ENCODE peak calls at places on chromosome 21, in ten cellular contexts. F, A, Z, K, D, B, P, L, N and X are unnamed samples.

GRCh38 chr21:31929548-31929947 is 56.7 kb downstream of the HUNK start:
- DNase-seq in N (no peak), Z (no peak), B (no peak), K (no peak), D (no peak), A (no peak), L (no peak), F (no peak), P (no peak), X (no peak)

GRCh38 chr21:44301961-44302406 is 2.1 kb downstream of the PFKL start:
- DNase-seq in D (no peak), N (no peak), L (no peak), A (no peak), K (no peak), B (no peak), P (no peak), Z (no peak), F (peak), X (no peak)

GRCh38 chr21:34892196-34892595 is 156.9 kb downstream of the RUNX1 start:
- DNase-seq in N (no peak), D (no peak), B (no peak), A (peak), L (no peak), Z (no peak), K (no peak), P (no peak), F (no peak), X (no peak)

GRCh38 chr21:21750124-21750825 is 752.1 kb downstream of the NCAM2 start:
- DNase-seq in A (no peak), B (no peak), D (no peak), N (no peak), K (no peak), F (no peak), Z (no peak), L (no peak), P (no peak), X (no peak)

GRCh38 chr21:46410516-46410915 is 48.2 kb upstream of the DIP2A start:
- DNase-seq in N (no peak), P (no peak), A (no peak), B (no peak), L (no peak), K (no peak), Z (no peak), F (no peak), D (no peak), X (no peak)

GRCh38 chr21:34688145-34688544 is 19.4 kb downstream of the CLIC6 start:
- DNase-seq in Z (no peak), F (no peak), K (no peak), L (no peak), D (no peak), P (no peak), B (no peak), A (no peak), N (no peak), X (no peak)

GRCh38 chr21:15768045-15768601 is 38.3 kb downstream of the USP25 start:
- DNase-seq in L (no peak), B (no peak), F (no peak), K (no peak), N (no peak), A (no peak), D (no peak), P (no peak), Z (no peak), X (no peak)

GRCh38 chr21:17250651-17251294 is 262.1 kb upstream of the CXADR start:
- DNase-seq in L (no peak), N (no peak), K (no peak), A (no peak), D (no peak), P (no peak), Z (no peak), F (no peak), B (no peak), X (no peak)

GRCh38 chr21:31310750-31311149 is 33.3 kb downstream of the TIAM1 start:
- DNase-seq in D (no peak), F (peak), Z (no peak), K (no peak), B (no peak), A (peak), L (no peak), P (no peak), N (no peak), X (no peak)

GRCh38 chr21:37582613-37583012 is 216.0 kb downstream of the DYRK1A start:
- DNase-seq in B (peak), N (no peak), P (no peak), D (no peak), L (no peak), A (peak), F (no peak), Z (no peak), K (no peak), X (no peak)

GRCh38 chr21:43906585-43907370 is 41.8 kb downstream of the AGPAT3 start:
- DNase-seq in B (no peak), K (peak), P (no peak), N (no peak), Z (no peak), A (no peak), F (no peak), L (no peak), D (no peak), X (no peak)

GRCh38 chr21:15729674-15730483 is at the start of gene USP25:
- DNase-seq in B (peak), Z (peak), P (peak), L (peak), K (peak), F (peak), N (peak), D (peak), A (peak), X (peak)

GRCh38 chr21:39845581-39846130 is 21.6 kb upstream of the PCP4 start:
- DNase-seq in P (no peak), F (no peak), L (no peak), D (no peak), Z (no peak), A (no peak), K (no peak), N (no peak), B (no peak), X (no peak)

GRCh38 chr21:17429936-17430335 is 82.9 kb upstream of the CXADR start:
- DNase-seq in F (no peak), Z (no peak), D (no peak), N (no peak), A (no peak), L (no peak), B (no peak), K (no peak), P (no peak), X (no peak)

GRCh38 chr21:16633851-16634521 is 878.9 kb upstream of the CXADR start:
- DNase-seq in N (no peak), L (no peak), F (no peak), A (no peak), K (no peak), Z (no peak), P (no peak), D (no peak), B (no peak), X (no peak)

GRCh38 chr21:36542312-36543101 is 62.6 kb upstream of the CLDN14 start:
- DNase-seq in K (no peak), D (no peak), Z (no peak), P (no peak), N (no peak), F (peak), A (no peak), L (no peak), B (no peak), X (peak)

GRCh38 chr21:29343517-29343916 is 44.8 kb downstream of the BACH1 start:
- DNase-seq in A (no peak), B (no peak), N (no peak), F (no peak), P (no peak), L (no peak), D (no peak), K (no peak), Z (no peak), X (no peak)

GRCh38 chr21:43578677-43579313 is 80.5 kb downstream of the HSF2BP start:
- DNase-seq in Z (no peak), B (no peak), P (no peak), N (no peak), K (no peak), L (no peak), F (peak), D (no peak), A (no peak), X (no peak)

GRCh38 chr21:43740497-43741156 is 21.7 kb downstream of the PDXK start:
- DNase-seq in K (peak), A (no peak), Z (no peak), D (no peak), P (no peak), L (no peak), F (peak), N (no peak), B (no peak), X (peak)

GRCh38 chr21:16376673-16377072 is 646.9 kb downstream of the USP25 start:
- DNase-seq in N (no peak), F (no peak), B (no peak), Z (no peak), A (no peak), D (no peak), P (no peak), L (no peak), K (no peak), X (no peak)

GRCh38 chr21:35342440-35342839 is 293.3 kb upstream of the RUNX1 start:
- DNase-seq in D (no peak), B (no peak), Z (no peak), A (no peak), N (no peak), L (no peak), P (no peak), K (no peak), F (no peak), X (no peak)

GRCh38 chr21:29538115-29538514 is 239.4 kb downstream of the BACH1 start:
- DNase-seq in K (no peak), N (no peak), L (no peak), F (no peak), B (no peak), Z (no peak), P (no peak), A (no peak), D (no peak), X (no peak)

GRCh38 chr21:16568661-16569060 is 838.9 kb downstream of the USP25 start:
- DNase-seq in P (no peak), B (no peak), K (no peak), Z (no peak), N (no peak), L (no peak), D (no peak), A (no peak), F (no peak), X (no peak)

GRCh38 chr21:38982096-38982495 is 176.4 kb downstream of the ETS2 start:
- DNase-seq in K (no peak), P (no peak), F (no peak), A (no peak), D (no peak), B (no peak), L (no peak), Z (no peak), N (no peak), X (no peak)

GRCh38 chr21:39016740-39017315 is 166.4 kb downstream of the PSMG1 start:
- DNase-seq in N (no peak), L (no peak), A (no peak), P (no peak), D (no peak), Z (no peak), K (no peak), F (no peak), B (no peak), X (no peak)

GRCh38 chr21:44059710-44060109 is 47.5 kb upstream of the PWP2 start:
- DNase-seq in K (no peak), A (no peak), B (no peak), P (no peak), D (no peak), F (no peak), L (no peak), N (peak), Z (no peak), X (no peak)

GRCh38 chr21:35084869-35085268 is 35.8 kb upstream of the RUNX1 start:
- DNase-seq in A (peak), D (no peak), F (no peak), N (no peak), Z (no peak), K (no peak), L (no peak), B (no peak), P (no peak), X (no peak)

GRCh38 chr21:43881918-43882317 is 16.9 kb downstream of the AGPAT3 start:
- DNase-seq in A (no peak), Z (no peak), F (no peak), D (no peak), N (no peak), K (peak), L (no peak), P (no peak), B (no peak), X (peak)

GRCh38 chr21:17463441-17463840 is 49.4 kb upstream of the CXADR start:
- DNase-seq in L (no peak), D (no peak), A (peak), B (peak), N (no peak), P (no peak), F (no peak), Z (no peak), K (no peak), X (no peak)

GRCh38 chr21:29194847-29195246 is 64.4 kb downstream of the MAP3K7CL start:
- DNase-seq in K (no peak), P (no peak), F (no peak), N (no peak), A (no peak), D (no peak), L (no peak), B (no peak), Z (no peak), X (no peak)

GRCh38 chr21:44294391-44295162 is 5.3 kb upstream of the PFKL start:
- DNase-seq in P (no peak), L (peak), N (no peak), A (no peak), F (peak), D (peak), Z (no peak), K (no peak), B (no peak), X (peak)

GRCh38 chr21:35398366-35398982 is 349.4 kb upstream of the RUNX1 start:
- DNase-seq in F (no peak), Z (no peak), P (no peak), K (no peak), A (peak), L (no peak), N (no peak), D (no peak), B (no peak), X (no peak)

GRCh38 chr21:41689289-41689583 is 77.6 kb downstream of the RIPK4 start:
- DNase-seq in Z (no peak), A (no peak), P (no peak), F (no peak), N (no peak), B (no peak), D (no peak), K (no peak), L (no peak), X (no peak)

GRCh38 chr21:41684381-41685245 is 82.2 kb downstream of the RIPK4 start:
- DNase-seq in N (no peak), B (no peak), D (no peak), P (no peak), K (peak), A (peak), Z (no peak), F (peak), L (no peak), X (peak)

GRCh38 chr21:41686664-41687063 is 80.2 kb downstream of the RIPK4 start:
- DNase-seq in L (no peak), N (no peak), A (no peak), F (no peak), Z (no peak), P (no peak), D (no peak), B (no peak), K (no peak), X (no peak)

GRCh38 chr21:41685511-41686149 is 81.2 kb downstream of the RIPK4 start:
- DNase-seq in Z (no peak), A (no peak), L (no peak), P (no peak), F (no peak), K (no peak), D (no peak), N (no peak), B (no peak), X (peak)

GRCh38 chr21:41687633-41688032 is 79.2 kb downstream of the RIPK4 start:
- DNase-seq in L (no peak), F (no peak), B (no peak), K (no peak), D (no peak), A (no peak), P (no peak), Z (no peak), N (no peak), X (no peak)
- H3K27ac ChIP-seq in L (no peak), F (no peak), B (no peak), K (no peak), D (no peak), A (no peak), P (no peak), Z (no peak), N (no peak), X (no peak)

DNA sequence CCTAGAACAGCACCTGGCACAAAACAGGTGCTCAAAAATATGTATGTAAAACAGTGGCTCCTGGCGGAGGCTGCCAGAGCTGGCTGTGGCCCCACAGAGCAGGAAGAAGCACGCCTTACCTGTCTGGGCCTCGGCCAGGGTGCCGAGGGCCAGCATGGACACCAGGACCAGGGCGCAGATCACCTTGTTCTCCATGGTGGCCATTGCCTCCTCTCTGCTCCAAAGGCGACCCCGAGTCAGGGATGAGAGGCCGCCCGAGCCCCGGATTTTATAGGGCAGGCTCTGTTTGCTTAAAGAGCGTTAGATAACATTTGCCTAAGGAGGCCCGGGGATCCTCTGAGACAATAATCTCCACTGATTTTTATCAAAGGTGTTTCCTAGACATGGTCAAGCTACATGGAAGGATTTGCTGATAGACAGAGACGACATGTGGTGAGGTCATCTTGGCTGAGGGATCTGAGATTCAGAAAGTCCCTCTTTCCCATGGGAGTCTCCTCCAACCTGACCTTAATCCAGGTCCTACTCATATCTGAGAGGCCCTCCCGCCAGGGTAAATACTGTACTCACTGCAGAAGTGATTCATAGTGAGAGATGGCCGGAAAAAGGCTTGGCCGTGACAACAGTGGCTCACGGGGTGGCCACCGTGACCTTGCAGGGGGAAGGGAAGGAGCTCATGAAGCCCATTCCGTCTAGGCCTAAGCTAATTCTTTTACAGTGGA is at the start of gene TFF1:
- DNase-seq in B (peak), P (no peak), K (no peak), Z (no peak), F (peak), D (no peak), A (no peak), L (no peak), N (no peak), X (no peak)
- H3K27ac ChIP-seq in B (no peak), P (no peak), K (peak), Z (no peak), F (peak), D (no peak), A (no peak), L (no peak), N (no peak), X (no peak)

GRCh38 chr21:41558842-41559241 is 50.9 kb upstream of the TMPRSS2 start:
- DNase-seq in F (no peak), L (no peak), Z (no peak), K (no peak), D (no peak), N (no peak), B (no peak), P (no peak), A (no peak), X (no peak)

GRCh38 chr21:41560701-41561158 is 52.8 kb upstream of the TMPRSS2 start:
- DNase-seq in L (no peak), Z (no peak), P (no peak), K (peak), A (no peak), N (no peak), F (peak), B (no peak), D (no peak), X (no peak)

GRCh38 chr21:41557884-41558283 is 49.9 kb upstream of the TMPRSS2 start:
- DNase-seq in N (no peak), L (no peak), Z (no peak), D (no peak), A (no peak), F (no peak), P (no peak), B (no peak), K (no peak), X (no peak)

GRCh38 chr21:41561701-41562100 is 53.7 kb upstream of the TMPRSS2 start:
- DNase-seq in K (no peak), D (no peak), B (no peak), Z (no peak), L (no peak), P (no peak), N (no peak), A (no peak), F (no peak), X (no peak)

DNA sequence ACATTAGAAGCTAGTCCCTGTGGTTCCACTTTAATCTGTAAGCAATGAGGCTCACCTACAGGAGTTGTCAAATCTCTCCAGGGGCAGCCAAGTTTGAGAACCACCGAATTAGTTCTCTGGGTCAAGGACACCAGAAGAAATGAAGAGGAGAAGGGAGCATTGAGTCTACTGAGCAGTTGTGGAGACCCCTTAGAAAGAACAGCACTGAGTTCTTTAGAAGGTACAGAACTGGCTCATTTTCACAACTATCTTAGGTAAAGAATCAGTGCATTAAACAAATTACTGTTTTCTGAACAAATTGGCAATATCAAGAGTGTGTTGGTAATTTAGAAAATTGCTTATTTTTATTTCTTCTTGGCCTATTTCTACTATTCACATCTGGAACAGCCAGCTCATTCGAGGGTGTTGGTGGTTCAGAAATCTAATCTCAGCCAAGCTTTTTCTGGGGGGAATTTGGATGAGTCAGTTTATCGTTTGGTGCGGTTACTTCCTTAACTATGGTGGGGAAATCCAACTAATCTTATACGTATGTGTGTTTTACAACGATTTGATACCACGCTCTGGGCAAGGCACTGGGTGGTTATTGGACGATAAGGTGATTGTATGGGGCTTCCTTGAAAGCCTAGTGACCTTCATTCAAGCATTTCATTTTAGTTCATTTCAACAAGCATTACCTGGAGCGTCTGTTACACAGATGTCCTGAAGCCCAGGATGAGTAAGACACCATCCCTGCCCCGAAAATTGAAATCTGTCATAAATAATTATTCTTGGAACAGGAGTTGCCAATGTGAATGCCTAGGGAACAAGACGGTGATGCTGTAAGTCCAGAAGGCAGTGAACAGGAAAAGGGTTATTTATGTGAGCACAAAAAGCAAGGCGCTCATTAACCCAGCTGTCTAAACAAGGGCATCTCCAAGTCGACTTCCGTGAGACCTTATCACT is 52.0 kb upstream of the TMPRSS2 start:
- DNase-seq in L (no peak), N (no peak), D (no peak), P (no peak), B (no peak), A (no peak), Z (no peak), F (peak), K (no peak), X (no peak)
- H3K27ac ChIP-seq in L (no peak), N (no peak), D (no peak), P (no peak), B (no peak), A (no peak), Z (no peak), F (peak), K (peak), X (no peak)

DNA sequence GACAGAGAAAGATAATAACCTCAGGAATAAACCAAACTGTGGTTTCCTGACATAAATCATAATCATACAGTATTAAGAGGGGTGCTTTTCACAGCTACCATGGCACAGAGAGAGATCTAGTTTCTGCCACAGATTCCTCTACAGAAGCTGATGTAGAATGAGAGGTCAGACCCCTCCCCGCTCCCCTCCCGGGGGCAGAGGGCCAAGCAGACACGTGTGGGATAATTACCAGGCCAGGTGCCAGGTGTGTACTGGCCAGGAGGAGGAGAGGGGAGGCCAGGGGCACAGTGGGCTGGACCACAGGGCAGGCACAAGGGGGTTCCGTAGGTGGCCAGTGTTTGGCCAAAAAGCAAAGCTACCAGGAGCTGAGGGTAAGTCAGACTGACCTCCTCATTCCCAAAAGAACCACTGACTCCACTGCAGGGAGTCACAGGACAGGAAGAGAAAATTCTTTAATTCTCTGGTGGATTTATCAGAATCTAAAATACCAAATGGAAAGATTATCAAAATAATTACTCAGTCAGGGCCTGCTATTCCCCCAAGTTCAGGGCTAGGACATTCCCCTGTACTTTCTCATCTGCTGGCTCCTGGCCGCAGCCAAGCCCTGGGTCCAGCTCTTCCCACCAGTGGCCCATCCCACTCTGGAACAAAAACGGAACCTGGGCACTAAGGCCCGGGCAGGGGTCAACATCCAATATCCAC is 30.0 kb downstream of the C2CD2 start:
- DNase-seq in L (peak), A (no peak), B (no peak), F (no peak), Z (no peak), K (no peak), P (no peak), D (no peak), N (no peak), X (peak)
- H3K27ac ChIP-seq in L (peak), A (peak), B (peak), F (peak), Z (peak), K (peak), P (peak), D (peak), N (peak), X (peak)